ENCODE peak calls at places on chromosomes 4 and X, in seven cellular contexts. V is GM06990, L is EH, G is AG04450, Y is frontal cortex, Q is IMR-90, J is kidney glomerular epithelial cell. I is an unnamed sample.

GRCh38 chrX:107626481-107626880 is 1.8 kb upstream of the PRPS1 start:
- DNase-seq in V (no peak), L (no peak), G (no peak), Y (no peak), Q (no peak), J (no peak), I (no peak)

GRCh38 chrX:16603822-16604221 is 46.1 kb upstream of the S100G start:
- DNase-seq in V (no peak), L (peak; percentile 9), G (no peak), Y (no peak), Q (no peak), J (no peak), I (no peak)

GRCh38 chr4:186191266-186192067 is at the start of gene CYP4V2:
- DNase-seq in V (peak; percentile 93), L (peak; percentile 79), G (peak; percentile 26), Y (peak; percentile 77), Q (peak; percentile 72), J (peak; percentile 80), I (peak; percentile 90)

GRCh38 chr4:151888367-151888866 is 127.6 kb upstream of the GATB start:
- DNase-seq in V (peak; percentile 59), L (no peak), G (no peak), Y (no peak), Q (no peak), J (no peak), I (no peak)

GRCh38 chr4:77157859-77158486 is 966 bp downstream of the CCNG2 start:
- DNase-seq in V (peak; percentile 89), L (peak; percentile 87), G (peak; percentile 65), Y (peak; percentile 71), Q (peak; percentile 85), J (peak; percentile 77), I (peak; percentile 93)

GRCh38 chr4:125994430-125994829 is 679.7 kb downstream of the FAT4 start:
- DNase-seq in V (no peak), L (no peak), G (no peak), Y (no peak), Q (no peak), J (no peak), I (no peak)

GRCh38 chr4:76905521-76905920 is 7.6 kb upstream of the SOWAHB start:
- DNase-seq in V (no peak), L (peak; percentile 92), G (peak; percentile 29), Y (no peak), Q (peak; percentile 72), J (peak; percentile 52), I (no peak)

GRCh38 chr4:137310156-137310555 is 222.1 kb downstream of the PCDH18 start:
- DNase-seq in V (no peak), L (peak; percentile 37), G (no peak), Y (no peak), Q (peak; percentile 4), J (no peak), I (no peak)

GRCh38 chrX:153646620-153647373 is at the start of gene DUSP9:
- DNase-seq in V (no peak), L (peak; percentile 34), G (no peak), Y (no peak), Q (no peak), J (no peak), I (peak; percentile 77)

GRCh38 chr4:163755013-163755412 is 260.5 kb downstream of the TMA16 start:
- DNase-seq in V (no peak), L (no peak), G (no peak), Y (no peak), Q (peak; percentile 43), J (no peak), I (no peak)

GRCh38 chr4:3340703-3341088 is 47.9 kb downstream of the RGS12 start:
- DNase-seq in V (no peak), L (no peak), G (no peak), Y (no peak), Q (no peak), J (no peak), I (no peak)

GRCh38 chr4:14564281-14564680 is 438.0 kb upstream of the CPEB2 start:
- DNase-seq in V (no peak), L (no peak), G (no peak), Y (no peak), Q (no peak), J (no peak), I (no peak)

GRCh38 chr4:129344058-129344457 is 248.1 kb downstream of the C4orf33 start:
- DNase-seq in V (no peak), L (peak; percentile 34), G (no peak), Y (peak; percentile 5), Q (peak; percentile 27), J (peak; percentile 61), I (peak; percentile 34)

GRCh38 chr4:175651701-175652100 is 160.4 kb downstream of the GPM6A start:
- DNase-seq in V (no peak), L (no peak), G (no peak), Y (no peak), Q (no peak), J (no peak), I (no peak)

GRCh38 chr4:174934360-174934759 is 16.2 kb downstream of the ADAM29 start:
- DNase-seq in V (no peak), L (no peak), G (no peak), Y (no peak), Q (no peak), J (no peak), I (no peak)

GRCh38 chr4:76546282-76547166 is 111.5 kb downstream of the SHROOM3 start:
- DNase-seq in V (no peak), L (peak; percentile 97), G (peak; percentile 63), Y (no peak), Q (peak; percentile 86), J (peak; percentile 87), I (no peak)

GRCh38 chrX:139766545-139766983 is 58.6 kb upstream of the MCF2 start:
- DNase-seq in V (peak; percentile 17), L (no peak), G (no peak), Y (no peak), Q (no peak), J (no peak), I (no peak)

I was measured in SK-N-SH.